ENCODE peak calls at places on chromosomes 12 and 14, in four cellular contexts. H, A, P and O are unnamed samples.

GRCh38 chr14:104677506-104678332 is 11.7 kb upstream of the INF2 start:
- DNase-seq in H (peak; percentile 87), A (peak; percentile 78), P (peak; percentile 81), O (no peak)

GRCh38 chr14:92971601-92972180 is 48.7 kb downstream of the CHGA start:
- DNase-seq in H (no peak), A (no peak), P (no peak), O (no peak)

GRCh38 chr14:58177125-58177524 is 22.8 kb upstream of the ACTR10 start:
- DNase-seq in H (no peak), A (no peak), P (no peak), O (no peak)

GRCh38 chr12:58750484-58750883 is 169.8 kb downstream of the LRIG3 start:
- DNase-seq in H (no peak), A (peak; percentile 71), P (peak; percentile 98), O (no peak)

GRCh38 chr12:64175254-64175945 is 46.7 kb downstream of the KICS2 start:
- DNase-seq in H (peak; percentile 82), A (peak; percentile 55), P (no peak), O (no peak)

GRCh38 chr14:42517786-42518530 is 911.3 kb downstream of the LRFN5 start:
- DNase-seq in H (no peak), A (no peak), P (no peak), O (no peak)

GRCh38 chr12:9064201-9064814 is 51.4 kb downstream of the A2M start:
- DNase-seq in H (peak; percentile 5), A (peak; percentile 50), P (peak; percentile 10), O (peak; percentile 91)

GRCh38 chr12:44465139-44465538 is 411.0 kb downstream of the NELL2 start:
- DNase-seq in H (no peak), A (no peak), P (no peak), O (no peak)

GRCh38 chr14:72513994-72514659 is 379.8 kb downstream of the DPF3 start:
- DNase-seq in H (no peak), A (peak; percentile 54), P (peak; percentile 73), O (peak; percentile 15)

GRCh38 chr12:13206560-13206897 is 10.0 kb downstream of the EMP1 start:
- DNase-seq in H (no peak), A (no peak), P (no peak), O (no peak)

GRCh38 chr12:123572391-123572790 is 12.0 kb upstream of the TMED2 start:
- DNase-seq in H (no peak), A (no peak), P (no peak), O (no peak)
- H3K4me3 ChIP-seq in H (no peak overlapping the region), A (no peak overlapping the region), P (no peak overlapping the region), O (no peak overlapping the region)

GRCh38 chr12:57092876-57093411 is 4.0 kb downstream of the NAB2 start:
- DNase-seq in H (no peak), A (no peak), P (no peak), O (no peak)

GRCh38 chr12:57094194-57095160 is 5.6 kb downstream of the NAB2 start:
- DNase-seq in H (no peak), A (no peak), P (no peak), O (no peak)

GRCh38 chr12:57092529-57092862 is 3.6 kb downstream of the NAB2 start:
- DNase-seq in H (no peak), A (no peak), P (no peak), O (no peak)

GRCh38 chr12:57091633-57092528 is 3.0 kb downstream of the NAB2 start:
- DNase-seq in H (no peak), A (no peak), P (no peak), O (no peak)

DNA sequence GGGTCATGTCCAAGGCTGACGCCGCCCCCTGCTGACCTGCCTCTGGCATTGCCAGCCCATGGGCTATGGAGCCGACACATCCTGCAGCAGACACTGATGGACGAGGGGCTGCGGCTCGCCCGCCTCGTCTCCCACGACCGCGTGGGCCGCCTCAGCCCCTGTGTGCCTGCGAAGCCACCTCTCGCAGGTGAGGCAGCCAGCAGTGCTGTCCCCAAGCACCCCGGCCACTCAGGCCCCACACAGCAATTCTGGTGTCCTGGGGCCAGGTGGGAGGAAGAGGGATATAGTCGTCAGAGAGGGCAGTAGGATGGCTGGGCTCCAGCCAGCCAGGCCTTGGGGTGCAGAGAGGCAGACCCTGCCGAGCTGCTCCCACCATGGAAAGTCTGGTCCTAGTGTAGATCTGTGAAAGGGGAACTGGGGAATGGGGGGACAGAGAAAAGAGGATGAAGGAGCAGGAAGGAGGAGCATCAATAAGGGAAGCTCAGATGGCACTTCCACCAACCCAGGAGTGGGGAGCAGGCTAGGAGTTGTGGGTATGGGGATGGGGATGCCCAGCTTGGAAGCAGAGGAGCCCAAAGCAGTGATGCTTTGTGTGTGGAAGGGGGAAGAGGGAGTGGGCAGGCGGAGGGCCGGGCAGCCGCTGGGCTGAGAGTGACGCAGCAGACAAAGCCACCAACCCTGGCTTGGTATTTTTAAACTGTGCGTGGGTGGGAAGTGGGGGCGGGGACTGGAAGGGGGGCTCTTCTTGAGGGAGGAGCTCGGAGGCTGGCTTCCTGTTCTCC is 4.7 kb downstream of the NAB2 start:
- DNase-seq in H (no peak), A (peak; percentile 84), P (peak; percentile 90), O (no peak)
- H3K4me3 ChIP-seq in H (no peak overlapping the region), A (no peak overlapping the region), P (peak overlapping the region; percentile 5), O (no peak overlapping the region)

GRCh38 chr12:3540387-3541320 is 49.7 kb downstream of the PRMT8 start:
- DNase-seq in H (no peak), A (no peak), P (no peak), O (no peak)
- H3K4me3 ChIP-seq in H (no peak overlapping the region), A (no peak overlapping the region), P (no peak overlapping the region), O (no peak overlapping the region)

GRCh38 chr12:26297386-26298070 is 102.2 kb downstream of the SSPN start:
- DNase-seq in H (no peak), A (peak; percentile 49), P (no peak), O (no peak)
- H3K4me3 ChIP-seq in H (no peak overlapping the region), A (no peak overlapping the region), P (no peak overlapping the region), O (no peak overlapping the region)

GRCh38 chr12:49093746-49094103 is 876 bp downstream of the DHH start:
- DNase-seq in H (no peak), A (no peak), P (no peak), O (no peak)

GRCh38 chr12:49092086-49092815 is 2.4 kb downstream of the DHH start:
- DNase-seq in H (peak; percentile 67), A (peak; percentile 43), P (peak; percentile 30), O (peak; percentile 51)

GRCh38 chr12:49092816-49093406 is 1.7 kb downstream of the DHH start:
- DNase-seq in H (no peak), A (no peak), P (no peak), O (no peak)

GRCh38 chr12:49094966-49095365 is 365 bp upstream of the DHH start:
- DNase-seq in H (no peak), A (no peak), P (no peak), O (no peak)

GRCh38 chr12:49094104-49094948 is at the start of gene DHH:
- DNase-seq in H (no peak), A (no peak), P (no peak), O (no peak)
- H3K4me3 ChIP-seq in H (no peak within 1 kb of the TSS), A (no peak within 1 kb of the TSS), P (no peak within 1 kb of the TSS), O (no peak within 1 kb of the TSS)

GRCh38 chr14:75067212-75067611 is 2.2 kb upstream of the ZC2HC1C start:
- DNase-seq in H (no peak), A (no peak), P (no peak), O (no peak)

GRCh38 chr14:75069811-75070145 is 337 bp downstream of the ZC2HC1C start:
- DNase-seq in H (no peak), A (no peak), P (no peak), O (no peak)

GRCh38 chr14:75068294-75069020 is 984 bp upstream of the ZC2HC1C start:
- DNase-seq in H (no peak), A (no peak), P (no peak), O (no peak)

GRCh38 chr14:75069021-75069810 is at the start of gene ZC2HC1C:
- DNase-seq in H (peak; percentile 40), A (peak; percentile 84), P (peak; percentile 75), O (peak; percentile 57)

GRCh38 chr14:75070383-75070782 is 942 bp downstream of the ZC2HC1C start:
- DNase-seq in H (no peak), A (peak; percentile 54), P (no peak), O (no peak)
- H3K4me3 ChIP-seq in H (no peak overlapping the region), A (no peak overlapping the region), P (no peak overlapping the region), O (no peak overlapping the region)

DNA sequence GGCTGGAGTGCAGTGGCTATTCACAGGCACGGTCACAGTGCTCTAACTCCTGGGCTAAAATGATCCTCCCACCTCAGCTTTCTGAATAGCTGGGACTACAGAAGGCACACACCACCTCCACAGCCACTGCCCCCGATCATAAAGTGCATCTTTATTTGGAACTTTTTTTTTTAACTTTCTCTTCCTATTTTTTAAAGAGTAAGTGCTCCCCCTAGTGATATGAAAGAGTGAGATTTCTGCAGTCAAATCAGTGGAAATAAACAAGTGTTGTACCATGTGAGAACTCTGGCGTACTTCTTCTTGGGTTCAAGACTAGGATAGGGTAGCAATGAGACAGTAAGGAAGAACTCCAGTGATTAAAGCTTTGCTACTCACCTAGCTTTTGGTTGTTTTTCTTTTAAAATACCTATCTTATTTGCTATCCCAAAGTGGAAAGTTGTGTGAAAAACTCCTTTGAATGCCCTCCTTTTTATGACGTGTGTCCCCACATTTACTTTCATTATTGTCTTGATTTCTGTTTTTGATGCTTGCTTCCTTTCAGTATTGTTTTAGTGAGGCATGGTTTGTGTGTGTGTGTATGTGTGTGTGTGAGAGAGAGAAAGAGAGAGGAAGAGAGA is 6.6 kb downstream of the PPP4R4 start:
- DNase-seq in H (no peak), A (peak; percentile 51), P (peak; percentile 42), O (no peak)
- H3K4me3 ChIP-seq in H (no peak overlapping the region), A (no peak overlapping the region), P (no peak overlapping the region), O (no peak overlapping the region)

GRCh38 chr12:25648460-25648859 is 95.4 kb upstream of the LMNTD1 start:
- DNase-seq in H (no peak), A (peak; percentile 24), P (peak; percentile 73), O (peak; percentile 30)
- H3K4me3 ChIP-seq in H (no peak overlapping the region), A (peak overlapping the region; percentile 30), P (peak overlapping the region; percentile 22), O (no peak overlapping the region)

DNA sequence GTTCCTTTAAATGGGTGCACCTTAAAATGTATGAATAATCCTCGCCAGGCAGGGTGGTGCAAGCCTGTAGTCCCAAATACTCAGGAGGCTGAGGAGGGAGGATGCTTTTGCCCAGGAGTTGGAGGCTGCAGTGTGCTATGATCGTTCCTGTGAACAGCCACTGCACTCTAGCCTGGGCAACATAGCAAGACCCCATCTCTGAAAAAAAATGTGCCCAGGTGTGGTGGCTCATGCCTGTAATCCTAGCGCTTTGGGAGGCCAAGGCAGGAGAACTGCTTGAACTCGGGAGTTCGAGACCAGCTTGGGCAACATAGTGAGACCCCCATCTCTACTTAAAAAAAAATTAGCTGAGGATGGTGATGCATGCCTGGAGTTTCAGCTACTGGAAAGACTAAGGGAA is 39.6 kb downstream of the ACACB start:
- DNase-seq in H (no peak), A (no peak), P (no peak), O (no peak)
- H3K4me3 ChIP-seq in H (no peak overlapping the region), A (no peak overlapping the region), P (no peak overlapping the region), O (no peak overlapping the region)

GRCh38 chr12:26112232-26112631 is 12.6 kb downstream of the BHLHE41 start:
- DNase-seq in H (no peak), A (no peak), P (no peak), O (no peak)
- H3K4me3 ChIP-seq in H (no peak overlapping the region), A (no peak overlapping the region), P (no peak overlapping the region), O (no peak overlapping the region)